ENCODE peak calls at places on chromosomes 12 and 14, in nine cellular contexts. D is CD4-positive, alpha-beta T cell; S is lung microvascular endothelial cell; Y is GM03348; P is GM10248; X is stimulated activated CD4-positive, alpha-beta T cell treated with anti-CD3 and anti-CD28 coated beads, Interleukin-2, amount 100 ng/mL, for 48 hours; T is pancreas; W is central memory CD4-positive, alpha-beta T cell; H is AG08396. J is an unnamed sample.

GRCh38 chr12:48768147-48768546 is 20.7 kb downstream of the ADCY6 start:
- DNase-seq in D (no peak), S (no peak), Y (no peak), P (no peak), X (no peak), T (no peak), W (no peak), H (no peak), J (no peak)

GRCh38 chr12:80432061-80432460 is 12.0 kb upstream of the PTPRQ start:
- DNase-seq in D (no peak), S (no peak), Y (no peak), P (no peak), X (no peak), T (no peak), W (no peak), H (no peak), J (no peak)

GRCh38 chr14:71324767-71325272 is 417.6 kb downstream of the PCNX1 start:
- DNase-seq in D (no peak), S (no peak), Y (no peak), P (peak), X (peak), T (no peak), W (peak), H (no peak), J (no peak)

GRCh38 chr14:54317396-54317795 is 79.4 kb upstream of the CDKN3 start:
- DNase-seq in D (no peak), S (no peak), Y (no peak), P (no peak), X (no peak), T (no peak), W (no peak), H (no peak), J (no peak)

GRCh38 chr12:109951751-109952150 is 44.4 kb downstream of the GIT2 start:
- DNase-seq in D (no peak), S (peak), Y (peak), P (no peak), X (no peak), T (peak), W (no peak), H (peak), J (no peak)

GRCh38 chr14:102484316-102484715 is 25.3 kb downstream of the ANKRD9 start:
- DNase-seq in D (no peak), S (no peak), Y (no peak), P (no peak), X (no peak), T (no peak), W (no peak), H (no peak), J (no peak)

GRCh38 chr14:59755388-59755787 is 115.2 kb downstream of the RTN1 start:
- DNase-seq in D (no peak), S (no peak), Y (no peak), P (no peak), X (no peak), T (no peak), W (no peak), H (no peak), J (no peak)

GRCh38 chr14:63192085-63192484 is 12.2 kb upstream of the RHOJ start:
- DNase-seq in D (no peak), S (peak), Y (no peak), P (no peak), X (no peak), T (no peak), W (no peak), H (no peak), J (no peak)

GRCh38 chr14:22099942-22100763 is 426.5 kb upstream of the OR4E1 start:
- DNase-seq in D (peak), S (peak), Y (peak), P (peak), X (peak), T (peak), W (peak), H (peak), J (no peak)

GRCh38 chr12:50218386-50218785 is 51.2 kb upstream of the CERS5 start:
- DNase-seq in D (no peak), S (no peak), Y (no peak), P (no peak), X (no peak), T (no peak), W (no peak), H (no peak), J (no peak)

GRCh38 chr14:31261859-31262739 is 54.5 kb upstream of the HECTD1 start:
- DNase-seq in D (no peak), S (no peak), Y (no peak), P (no peak), X (no peak), T (peak), W (no peak), H (no peak), J (peak)

GRCh38 chr12:20588057-20588456 is 107.1 kb upstream of the SLCO1C1 start:
- DNase-seq in D (no peak), S (no peak), Y (no peak), P (no peak), X (no peak), T (no peak), W (no peak), H (no peak), J (no peak)

GRCh38 chr14:32865827-32866376 is 72.8 kb upstream of the NPAS3 start:
- DNase-seq in D (no peak), S (no peak), Y (no peak), P (no peak), X (no peak), T (no peak), W (no peak), H (no peak), J (no peak)

GRCh38 chr12:115374480-115375187 is 690.7 kb upstream of the TBX3 start:
- DNase-seq in D (no peak), S (no peak), Y (no peak), P (no peak), X (no peak), T (no peak), W (no peak), H (no peak), J (no peak)

GRCh38 chr14:104358528-104359300 is 220.3 kb downstream of the KIF26A start:
- DNase-seq in D (no peak), S (no peak), Y (no peak), P (no peak), X (no peak), T (peak), W (no peak), H (no peak), J (no peak)

GRCh38 chr12:76109879-76110278 is 25.4 kb upstream of the NAP1L1 start:
- DNase-seq in D (no peak), S (no peak), Y (no peak), P (no peak), X (no peak), T (no peak), W (no peak), H (no peak), J (no peak)

GRCh38 chr14:99191663-99192621 is 80.1 kb downstream of the BCL11B start:
- DNase-seq in D (no peak), S (peak), Y (peak), P (no peak), X (no peak), T (peak), W (peak), H (peak), J (peak)

GRCh38 chr12:54329756-54330155 is 4.8 kb downstream of the COPZ1 start:
- DNase-seq in D (no peak), S (no peak), Y (peak), P (no peak), X (no peak), T (no peak), W (no peak), H (no peak), J (no peak)

GRCh38 chr12:102095677-102096263 is 24.1 kb downstream of the NUP37 start:
- DNase-seq in D (no peak), S (peak), Y (peak), P (no peak), X (no peak), T (no peak), W (no peak), H (peak), J (peak)

GRCh38 chr12:12897286-12897685 is 5.9 kb downstream of the GPRC5A start:
- DNase-seq in D (no peak), S (no peak), Y (no peak), P (no peak), X (no peak), T (no peak), W (no peak), H (no peak), J (no peak)

GRCh38 chr14:39218171-39218769 is 15.4 kb upstream of the MIA2 start:
- DNase-seq in D (no peak), S (peak), Y (no peak), P (no peak), X (no peak), T (no peak), W (no peak), H (no peak), J (no peak)